ENCODE peak calls at places on chromosomes 11 and 22, in ten cellular contexts. V is NCI-H345; T is activated CD4-positive, alpha-beta T cell treated with anti-CD3 and anti-CD28 coated beads, Interleukin-2, amount 50 U/mL, for 4 hours; Z is stimulated activated CD4-positive, alpha-beta T cell treated with anti-CD3 and anti-CD28 coated beads, Interleukin-12 subunit alpha, Interleukin-12 subunit beta, amount 100 ng/mL, for 48 hours; G is H4; E is HuH-7; S is SK-MEL-5; F is renal cortical epithelial cell; D is hepatic stellate cell; K is activated effector memory CD4-positive, alpha-beta T cell treated with anti-CD3 and anti-CD28 coated beads, Interleukin-2, amount 50 U/mL, for 16 hours. X is an unnamed sample.
A peak's percentile ranks its signal among the peaks of the same experiment; 100 is the strongest.

GRCh38 chr11:2576116-2576515 is 123.7 kb downstream of the KCNQ1OT1 start:
- DNase-seq in V (no peak), T (no peak), Z (no peak), G (no peak), E (no peak), S (no peak), F (no peak), D (no peak), K (peak; percentile 57), X (peak; percentile 1)

GRCh38 chr11:2307733-2308331 is 6.0 kb downstream of the TSPAN32 start:
- DNase-seq in V (no peak), T (no peak), Z (no peak), G (no peak), E (no peak), S (no peak), F (no peak), D (no peak), K (peak; percentile 38), X (no peak)

GRCh38 chr11:100546714-100547113 is 140.4 kb upstream of the ARHGAP42 start:
- DNase-seq in V (peak; percentile 36), T (no peak), Z (no peak), G (no peak), E (no peak), S (no peak), F (peak; percentile 90), D (no peak), K (no peak), X (no peak)

GRCh38 chr11:12008790-12009616 is 577 bp upstream of the DKK3 start:
- DNase-seq in V (peak; percentile 47), T (no peak), Z (no peak), G (peak; percentile 46), E (peak; percentile 89), S (no peak), F (no peak), D (peak; percentile 88), K (no peak), X (peak; percentile 79)

GRCh38 chr11:86955674-86956522 is 703 bp upstream of the FZD4 start:
- DNase-seq in V (peak; percentile 68), T (no peak), Z (no peak), G (peak; percentile 56), E (peak; percentile 72), S (peak; percentile 67), F (peak; percentile 59), D (peak; percentile 76), K (peak; percentile 67), X (peak; percentile 88)

GRCh38 chr11:115496892-115497291 is 7.3 kb downstream of the CADM1 start:
- DNase-seq in V (no peak), T (no peak), Z (no peak), G (no peak), E (no peak), S (peak; percentile 21), F (no peak), D (no peak), K (no peak), X (no peak)

GRCh38 chr22:42623301-42623751 is 8.6 kb upstream of the POLDIP3 start:
- DNase-seq in V (no peak), T (no peak), Z (no peak), G (no peak), E (no peak), S (no peak), F (no peak), D (no peak), K (no peak), X (no peak)

GRCh38 chr22:26418620-26419019 is 10.4 kb upstream of the ASPHD2 start:
- DNase-seq in V (no peak), T (no peak), Z (no peak), G (no peak), E (no peak), S (no peak), F (no peak), D (no peak), K (no peak), X (no peak)

GRCh38 chr22:37433786-37434185 is 6.5 kb upstream of the ELFN2 start:
- DNase-seq in V (no peak), T (no peak), Z (no peak), G (no peak), E (no peak), S (no peak), F (no peak), D (no peak), K (no peak), X (no peak)

GRCh38 chr22:47056776-47057470 is 294.5 kb downstream of the TBC1D22A start:
- DNase-seq in V (no peak), T (no peak), Z (no peak), G (no peak), E (no peak), S (no peak), F (no peak), D (no peak), K (no peak), X (no peak)

GRCh38 chr22:32539631-32540449 is 65.2 kb downstream of the FBXO7 start:
- DNase-seq in V (no peak), T (no peak), Z (no peak), G (peak; percentile 49), E (no peak), S (no peak), F (no peak), D (no peak), K (peak; percentile 33), X (peak; percentile 90)

GRCh38 chr11:57331720-57332119 is 4.0 kb downstream of the SSRP1 start:
- DNase-seq in V (no peak), T (no peak), Z (no peak), G (no peak), E (no peak), S (no peak), F (no peak), D (no peak), K (no peak), X (no peak)

GRCh38 chr22:21448627-21449416 is 18.4 kb upstream of the TMEM191C start:
- DNase-seq in V (no peak), T (no peak), Z (no peak), G (no peak), E (no peak), S (no peak), F (no peak), D (no peak), K (peak; percentile 33), X (no peak)

GRCh38 chr22:45311033-45311531 is 1.3 kb downstream of the FAM118A start:
- DNase-seq in V (no peak), T (no peak), Z (no peak), G (no peak), E (no peak), S (no peak), F (no peak), D (no peak), K (no peak), X (no peak)

GRCh38 chr11:803770-804598 is 1.0 kb downstream of the PIDD1 start:
- DNase-seq in V (peak; percentile 67), T (no peak), Z (no peak), G (no peak), E (no peak), S (no peak), F (no peak), D (no peak), K (no peak), X (peak; percentile 85)

GRCh38 chr22:17443413-17444203 is 74.3 kb downstream of the CECR2 start:
- DNase-seq in V (no peak), T (no peak), Z (no peak), G (no peak), E (no peak), S (no peak), F (no peak), D (no peak), K (no peak), X (no peak)

GRCh38 chr22:46150615-46151423 is 493 bp downstream of the PPARA start:
- DNase-seq in V (peak; percentile 4), T (peak; percentile 36), Z (peak; percentile 31), G (no peak), E (no peak), S (no peak), F (no peak), D (peak; percentile 74), K (peak; percentile 87), X (peak; percentile 49)

GRCh38 chr11:16280256-16280682 is 76.1 kb downstream of the SOX6 start:
- DNase-seq in V (peak; percentile 81), T (no peak), Z (no peak), G (no peak), E (no peak), S (no peak), F (no peak), D (no peak), K (no peak), X (peak; percentile 55)

GRCh38 chr22:38136607-38137006 is 26.1 kb upstream of the BAIAP2L2 start:
- DNase-seq in V (no peak), T (no peak), Z (no peak), G (no peak), E (no peak), S (peak; percentile 24), F (no peak), D (no peak), K (no peak), X (no peak)

GRCh38 chr11:127451852-127452251 is 451.3 kb upstream of the KIRREL3 start:
- DNase-seq in V (no peak), T (no peak), Z (no peak), G (no peak), E (no peak), S (no peak), F (no peak), D (no peak), K (no peak), X (no peak)

GRCh38 chr11:120130991-120131760 is 6.7 kb downstream of the TRIM29 start:
- DNase-seq in V (no peak), T (no peak), Z (no peak), G (no peak), E (no peak), S (no peak), F (no peak), D (no peak), K (peak; percentile 39), X (no peak)

GRCh38 chr11:133952199-133953190 is 4.3 kb downstream of the IGSF9B start:
- DNase-seq in V (no peak), T (no peak), Z (no peak), G (no peak), E (no peak), S (no peak), F (no peak), D (no peak), K (no peak), X (no peak)

GRCh38 chr22:44146088-44146861 is 34.5 kb upstream of the PARVG start:
- DNase-seq in V (no peak), T (no peak), Z (no peak), G (no peak), E (no peak), S (no peak), F (no peak), D (no peak), K (no peak), X (no peak)

GRCh38 chr22:21837184-21837979 is 30.1 kb downstream of the MAPK1 start:
- DNase-seq in V (no peak), T (no peak), Z (no peak), G (peak; percentile 39), E (no peak), S (peak; percentile 69), F (peak; percentile 45), D (peak; percentile 81), K (no peak), X (peak; percentile 78)

GRCh38 chr11:47469411-47470179 is 20.7 kb upstream of the RAPSN start:
- DNase-seq in V (peak; percentile 1), T (no peak), Z (no peak), G (no peak), E (no peak), S (no peak), F (peak; percentile 11), D (no peak), K (peak; percentile 41), X (no peak)

GRCh38 chr22:39181356-39181755 is 28.9 kb upstream of the CBX7 start:
- DNase-seq in V (no peak), T (no peak), Z (no peak), G (no peak), E (no peak), S (no peak), F (no peak), D (no peak), K (peak; percentile 50), X (no peak)

GRCh38 chr22:19789406-19789805 is 28.8 kb downstream of the TBX1 start:
- DNase-seq in V (no peak), T (no peak), Z (no peak), G (no peak), E (no peak), S (no peak), F (no peak), D (no peak), K (no peak), X (no peak)

GRCh38 chr11:64226507-64227051 is 505 bp downstream of the NUDT22 start:
- DNase-seq in V (peak; percentile 44), T (no peak), Z (peak; percentile 49), G (peak; percentile 42), E (no peak), S (no peak), F (no peak), D (peak; percentile 43), K (peak; percentile 83), X (peak; percentile 67)